ENCODE peak calls at places on chromosomes 5 and 9, in seven cellular contexts. I is progenitor cell of endocrine pancreas, H is neural crest cell, S is tibial nerve, K is BJ, Q is esophagus muscularis mucosa, L is breast epithelium. W is an unnamed sample.

GRCh38 chr9:108078823-108079222 is 589.3 kb upstream of the KLF4 start:
- DNase-seq in I (no peak), H (no peak), S (no peak), K (no peak), Q (no peak), L (no peak), W (no peak)

GRCh38 chr5:78467744-78468357 is 107.4 kb downstream of the SCAMP1 start:
- DNase-seq in I (no peak), H (no peak), S (no peak), K (peak), Q (no peak), L (no peak), W (peak)

GRCh38 chr5:135398160-135398854 is 724 bp downstream of the MACROH2A1 start:
- DNase-seq in I (no peak), H (peak), S (no peak), K (no peak), Q (peak), L (no peak), W (no peak)

GRCh38 chr5:132411382-132411925 is 41.9 kb downstream of the SLC22A5 start:
- DNase-seq in I (no peak), H (no peak), S (peak), K (no peak), Q (peak), L (no peak), W (no peak)

GRCh38 chr9:97561501-97561900 is 60.0 kb downstream of the TMOD1 start:
- DNase-seq in I (no peak), H (no peak), S (no peak), K (no peak), Q (no peak), L (no peak), W (no peak)

GRCh38 chr9:128099932-128100491 is 27.5 kb downstream of the PTGES2 start:
- DNase-seq in I (no peak), H (no peak), S (no peak), K (no peak), Q (no peak), L (no peak), W (no peak)

GRCh38 chr5:92941806-92942205 is 639.2 kb downstream of the NR2F1-AS1 start:
- DNase-seq in I (no peak), H (no peak), S (no peak), K (no peak), Q (no peak), L (no peak), W (no peak)

GRCh38 chr9:78213696-78214095 is 22.2 kb upstream of the CEP78 start:
- DNase-seq in I (no peak), H (no peak), S (no peak), K (no peak), Q (peak), L (no peak), W (no peak)

GRCh38 chr9:76655970-76656369 is 108.3 kb upstream of the PCA3 start:
- DNase-seq in I (no peak), H (no peak), S (no peak), K (no peak), Q (no peak), L (no peak), W (no peak)

GRCh38 chr5:124824637-124825158 is 78.3 kb upstream of the ZNF608 start:
- DNase-seq in I (no peak), H (no peak), S (no peak), K (peak), Q (no peak), L (no peak), W (peak)

GRCh38 chr9:120755827-120756434 is 37.3 kb downstream of the FBXW2 start:
- DNase-seq in I (peak), H (peak), S (peak), K (no peak), Q (peak), L (peak), W (no peak)

GRCh38 chr9:93316726-93317494 is 133.0 kb downstream of the WNK2 start:
- DNase-seq in I (no peak), H (no peak), S (no peak), K (no peak), Q (no peak), L (no peak), W (no peak)

GRCh38 chr5:43007911-43008368 is 32.2 kb downstream of the ANXA2R start:
- DNase-seq in I (peak), H (peak), S (peak), K (no peak), Q (peak), L (no peak), W (no peak)

GRCh38 chr9:69207503-69207902 is 33.4 kb downstream of the TJP2 start:
- DNase-seq in I (no peak), H (no peak), S (no peak), K (no peak), Q (no peak), L (no peak), W (no peak)

GRCh38 chr9:95025213-95026170 is 292.0 kb downstream of the FANCC start:
- DNase-seq in I (no peak), H (no peak), S (peak), K (peak), Q (no peak), L (no peak), W (peak)

GRCh38 chr5:157456301-157456700 is 3.7 kb upstream of the NIPAL4 start:
- DNase-seq in I (no peak), H (no peak), S (no peak), K (no peak), Q (no peak), L (no peak), W (no peak)

GRCh38 chr9:24616858-24617257 is 71.2 kb upstream of the IZUMO3 start:
- DNase-seq in I (no peak), H (no peak), S (no peak), K (no peak), Q (no peak), L (no peak), W (no peak)

GRCh38 chr5:177162379-177162778 is 28.8 kb downstream of the NSD1 start:
- DNase-seq in I (no peak), H (no peak), S (no peak), K (no peak), Q (no peak), L (no peak), W (no peak)

GRCh38 chr9:83714316-83714715 is 6.6 kb upstream of the UBQLN1 start:
- DNase-seq in I (no peak), H (no peak), S (no peak), K (no peak), Q (no peak), L (no peak), W (no peak)
- TF ChIP-seq CTCF in I (peak), H (peak), S (peak), K (peak), Q (no peak), L (no peak), W (peak)

GRCh38 chr9:133274236-133275104 is 531 bp downstream of the ABO start:
- DNase-seq in I (no peak), H (no peak), S (no peak), K (no peak), Q (peak), L (no peak), W (no peak)

GRCh38 chr9:133273819-133274218 is 1.2 kb downstream of the ABO start:
- DNase-seq in I (no peak), H (no peak), S (no peak), K (no peak), Q (peak), L (no peak), W (no peak)

GRCh38 chr9:133276001-133276884 is 1.2 kb upstream of the ABO start:
- DNase-seq in I (no peak), H (no peak), S (no peak), K (no peak), Q (peak), L (no peak), W (no peak)

GRCh38 chr9:133276923-133277322 is 1.9 kb upstream of the ABO start:
- DNase-seq in I (no peak), H (no peak), S (no peak), K (no peak), Q (peak), L (no peak), W (no peak)

GRCh38 chr9:133275105-133276000 is at the start of gene ABO:
- DNase-seq in I (peak), H (no peak), S (no peak), K (no peak), Q (peak), L (no peak), W (no peak)
- TF ChIP-seq CTCF in I (peak), H (no peak), S (peak), K (no peak), Q (peak), L (no peak), W (no peak)

GRCh38 chr5:150573216-150573615 is 65.3 kb downstream of the NDST1 start:
- DNase-seq in I (no peak), H (no peak), S (no peak), K (no peak), Q (no peak), L (no peak), W (no peak)

GRCh38 chr5:150574818-150575537 is 65.5 kb upstream of the SYNPO start:
- DNase-seq in I (no peak), H (no peak), S (no peak), K (no peak), Q (no peak), L (no peak), W (no peak)

GRCh38 chr5:150571836-150572235 is 63.9 kb downstream of the NDST1 start:
- DNase-seq in I (no peak), H (no peak), S (no peak), K (no peak), Q (no peak), L (no peak), W (no peak)

GRCh38 chr5:150575745-150576448 is 64.6 kb upstream of the SYNPO start:
- DNase-seq in I (no peak), H (no peak), S (no peak), K (no peak), Q (no peak), L (no peak), W (no peak)

GRCh38 chr5:150573867-150574817 is 66.2 kb downstream of the NDST1 start:
- DNase-seq in I (no peak), H (no peak), S (no peak), K (no peak), Q (no peak), L (no peak), W (no peak)
- TF ChIP-seq CTCF in I (no peak), H (no peak), S (no peak), K (no peak), Q (no peak), L (no peak), W (peak)

GRCh38 chr5:175820230-175820629 is 51.1 kb upstream of the CPLX2 start:
- DNase-seq in I (no peak), H (no peak), S (no peak), K (no peak), Q (no peak), L (no peak), W (no peak)

GRCh38 chr5:175813943-175814630 is 57.3 kb upstream of the CPLX2 start:
- DNase-seq in I (no peak), H (no peak), S (no peak), K (no peak), Q (no peak), L (no peak), W (no peak)

GRCh38 chr5:175815126-175815913 is 56.1 kb upstream of the CPLX2 start:
- DNase-seq in I (no peak), H (no peak), S (no peak), K (no peak), Q (no peak), L (no peak), W (no peak)

GRCh38 chr5:175814676-175815075 is 56.7 kb upstream of the CPLX2 start:
- DNase-seq in I (no peak), H (no peak), S (no peak), K (peak), Q (no peak), L (no peak), W (peak)

GRCh38 chr5:175816348-175816747 is 55.0 kb upstream of the CPLX2 start:
- DNase-seq in I (no peak), H (no peak), S (no peak), K (no peak), Q (no peak), L (no peak), W (no peak)
- TF ChIP-seq CTCF in I (no peak), H (no peak), S (no peak), K (no peak), Q (no peak), L (no peak), W (no peak)

GRCh38 chr5:179893076-179893957 is 14.4 kb downstream of the TBC1D9B start:
- DNase-seq in I (no peak), H (no peak), S (no peak), K (no peak), Q (no peak), L (no peak), W (no peak)

GRCh38 chr5:179890751-179891682 is 16.7 kb downstream of the TBC1D9B start:
- DNase-seq in I (no peak), H (no peak), S (no peak), K (no peak), Q (no peak), L (no peak), W (no peak)

GRCh38 chr5:179893958-179894895 is 13.5 kb downstream of the TBC1D9B start:
- DNase-seq in I (no peak), H (no peak), S (no peak), K (no peak), Q (no peak), L (no peak), W (no peak)

GRCh38 chr5:179889885-179890284 is 17.8 kb downstream of the TBC1D9B start:
- DNase-seq in I (no peak), H (no peak), S (no peak), K (no peak), Q (no peak), L (no peak), W (no peak)

GRCh38 chr5:179892255-179892654 is 15.4 kb downstream of the TBC1D9B start:
- DNase-seq in I (no peak), H (no peak), S (no peak), K (no peak), Q (no peak), L (no peak), W (no peak)
- TF ChIP-seq CTCF in I (no peak), H (no peak), S (no peak), K (no peak), Q (no peak), L (no peak), W (no peak)

GRCh38 chr9:89138463-89139390 is 39.9 kb downstream of the SHC3 start:
- DNase-seq in I (no peak), H (no peak), S (no peak), K (peak), Q (no peak), L (no peak), W (no peak)
- TF ChIP-seq CTCF in I (no peak), H (no peak), S (no peak), K (no peak), Q (no peak), L (no peak), W (no peak)

DNA sequence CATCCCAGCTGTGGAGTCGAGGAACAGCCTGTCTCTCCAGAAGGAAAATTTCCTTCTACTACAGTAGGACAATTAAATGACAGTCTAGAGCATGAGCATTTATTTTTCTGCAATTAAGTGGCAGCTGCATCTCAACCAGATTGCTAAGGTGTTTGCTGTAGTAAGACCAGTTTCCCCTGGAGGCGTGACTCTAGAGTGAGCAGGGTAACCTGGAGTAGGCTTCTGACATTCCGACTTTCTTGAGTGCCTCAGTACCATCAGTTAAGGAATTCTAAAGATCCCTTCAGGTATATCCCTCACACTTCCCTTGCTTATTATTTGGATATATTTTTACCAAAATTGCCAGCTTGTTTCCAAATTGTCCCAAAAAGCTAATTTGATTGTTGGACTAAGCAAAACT is 59.2 kb upstream of the IRX2 start:
- DNase-seq in I (no peak), H (no peak), S (no peak), K (no peak), Q (peak), L (no peak), W (no peak)
- TF ChIP-seq CTCF in I (no peak), H (no peak), S (no peak), K (no peak), Q (no peak), L (no peak), W (no peak)

W was measured in AG09309.